ENCODE peak calls at places on chromosomes 6 and 20, in five cellular contexts. O is HS-5, J is GM13977, V is renal cortical epithelial cell, A is A172. Q is an unnamed sample.

GRCh38 chr20:6466065-6466810 is 301.2 kb upstream of the BMP2 start:
- DNase-seq in O (no peak), J (no peak), V (peak; percentile 4), A (no peak), Q (no peak)

GRCh38 chr6:45626087-45626891 is 248.6 kb upstream of the SUPT3H start:
- DNase-seq in O (peak; percentile 83), J (no peak), V (peak; percentile 77), A (peak; percentile 79), Q (no peak)

GRCh38 chr6:81093046-81093445 is 659.4 kb downstream of the TENT5A start:
- DNase-seq in O (no peak), J (no peak), V (no peak), A (no peak), Q (no peak)

GRCh38 chr6:170186006-170186908 is 104.6 kb downstream of the DLL1 start:
- DNase-seq in O (no peak), J (no peak), V (no peak), A (no peak), Q (no peak)

GRCh38 chr6:160996316-160996715 is 4.7 kb downstream of the MAP3K4 start:
- DNase-seq in O (no peak), J (no peak), V (peak; percentile 22), A (no peak), Q (no peak)

GRCh38 chr6:119671105-119671504 is 321.5 kb upstream of the MAN1A1 start:
- DNase-seq in O (no peak), J (no peak), V (no peak), A (no peak), Q (no peak)

GRCh38 chr20:10605547-10606195 is 68.1 kb downstream of the JAG1 start:
- DNase-seq in O (no peak), J (no peak), V (no peak), A (no peak), Q (no peak)

GRCh38 chr6:117188627-117189201 is 76.6 kb upstream of the VGLL2 start:
- DNase-seq in O (no peak), J (no peak), V (peak; percentile 6), A (no peak), Q (no peak)

GRCh38 chr6:45378324-45378926 is 691 bp upstream of the SUPT3H start:
- DNase-seq in O (no peak), J (peak; percentile 21), V (no peak), A (no peak), Q (peak; percentile 80)